ENCODE peak calls at places on chromosomes 7 and 10, in seven cellular contexts. D is HCT116, A is adrenal gland, S is IMR-90, W is body of pancreas, R is esophagus squamous epithelium, T is heart left ventricle. P is an unnamed sample.

GRCh38 chr7:47225387-47226170 is 356.3 kb downstream of the TNS3 start:
- DNase-seq in W (no peak), T (no peak), D (no peak), A (no peak), R (no peak), S (no peak), P (no peak)

GRCh38 chr7:74343281-74344127 is 54.3 kb downstream of the CLIP2 start:
- DNase-seq in A (peak; percentile 47), D (peak; percentile 38), S (peak; percentile 85), T (no peak), W (no peak), R (no peak), P (no peak)

GRCh38 chr7:51366930-51367613 is 50.5 kb upstream of the COBL start:
- DNase-seq in A (peak; percentile 20), D (no peak), T (peak; percentile 26), W (peak; percentile 55), R (no peak), S (peak; percentile 26), P (peak; percentile 49)

GRCh38 chr7:102291056-102291915 is 4.6 kb downstream of the SH2B2 start:
- DNase-seq in A (no peak), W (no peak), T (no peak), S (no peak), D (no peak), R (no peak), P (no peak)

GRCh38 chr7:128347573-128348147 is 4.0 kb upstream of the RBM28 start:
- DNase-seq in S (peak; percentile 45), D (peak; percentile 18), R (no peak), W (peak; percentile 34), A (peak; percentile 51), T (no peak), P (peak; percentile 34)

GRCh38 chr7:37109016-37109415 is 339.6 kb downstream of the ELMO1 start:
- DNase-seq in D (no peak), T (no peak), R (no peak), W (no peak), S (no peak), A (no peak), P (no peak)

GRCh38 chr7:81775560-81775959 is 5.7 kb upstream of the HGF start:
- DNase-seq in W (no peak), T (no peak), R (no peak), S (no peak), D (no peak), A (no peak), P (no peak)

GRCh38 chr7:135923700-135924261 is 53.4 kb downstream of the MTPN start:
- DNase-seq in R (no peak), A (no peak), S (peak; percentile 96), T (no peak), D (peak; percentile 81), W (no peak), P (no peak)

GRCh38 chr10:24432478-24433416 is 223.8 kb downstream of the KIAA1217 start:
- DNase-seq in R (no peak), W (no peak), S (peak; percentile 24), A (no peak), D (no peak), T (no peak), P (no peak)

GRCh38 chr10:44830022-44830421 is 81.1 kb upstream of the TMEM72 start:
- DNase-seq in A (no peak), R (no peak), T (no peak), S (peak; percentile 74), D (no peak), W (no peak), P (no peak)

GRCh38 chr7:134886353-134887057 is 99.8 kb upstream of the AGBL3 start:
- DNase-seq in T (peak; percentile 66), R (no peak), A (no peak), D (no peak), W (no peak), S (peak; percentile 80), P (no peak)

GRCh38 chr10:131073469-131074060 is 238.0 kb downstream of the TCERG1L start:
- DNase-seq in W (no peak), D (no peak), R (no peak), A (no peak), S (no peak), T (no peak), P (no peak)

GRCh38 chr7:18013936-18014335 is 13.7 kb downstream of the PRPS1L1 start:
- DNase-seq in D (no peak), W (no peak), T (no peak), A (no peak), S (peak; percentile 75), R (no peak), P (no peak)

GRCh38 chr7:127437772-127438330 is 45.3 kb upstream of the ZNF800 start:
- DNase-seq in A (no peak), R (no peak), T (no peak), D (no peak), W (no peak), S (peak; percentile 78), P (no peak)

GRCh38 chr10:34607894-34608293 is 207.2 kb downstream of the PARD3 start:
- DNase-seq in T (no peak), D (no peak), A (no peak), W (no peak), R (no peak), S (peak; percentile 20), P (no peak)

GRCh38 chr10:32111585-32111984 is 55.4 kb upstream of the KIF5B start:
- DNase-seq in A (no peak), D (no peak), W (no peak), T (no peak), S (no peak), R (no peak), P (no peak)

GRCh38 chr10:116627386-116627933 is 6.7 kb downstream of the PNLIPRP2 start:
- DNase-seq in D (peak; percentile 29), W (peak; percentile 71), R (no peak), A (peak; percentile 39), S (no peak), T (no peak), P (no peak)

GRCh38 chr10:26821699-26822542 is 38.8 kb downstream of the ABI1 start:
- DNase-seq in A (no peak), S (no peak), R (no peak), D (no peak), T (no peak), W (no peak), P (no peak)

GRCh38 chr7:36784991-36785940 is 61.0 kb upstream of the AOAH start:
- DNase-seq in W (peak; percentile 20), D (no peak), R (no peak), T (peak; percentile 50), S (no peak), A (peak; percentile 29), P (no peak)

GRCh38 chr7:137741443-137741842 is 105.3 kb downstream of the DGKI start:
- DNase-seq in T (no peak), R (no peak), S (no peak), W (no peak), A (no peak), D (no peak), P (no peak)

GRCh38 chr10:70492786-70493659 is 14.5 kb downstream of the PALD1 start:
- DNase-seq in W (no peak), R (no peak), D (no peak), A (no peak), S (peak; percentile 30), T (no peak), P (no peak)

GRCh38 chr10:80509403-80510161 is 28.1 kb upstream of the SH2D4B start:
- DNase-seq in T (peak; percentile 73), W (no peak), R (no peak), S (peak; percentile 81), D (no peak), A (no peak), P (no peak)
- TF ChIP-seq POLR2A in T (no peak), W (no peak), R (no peak), S (no peak), D (no peak), A (no peak), P (no peak)

DNA sequence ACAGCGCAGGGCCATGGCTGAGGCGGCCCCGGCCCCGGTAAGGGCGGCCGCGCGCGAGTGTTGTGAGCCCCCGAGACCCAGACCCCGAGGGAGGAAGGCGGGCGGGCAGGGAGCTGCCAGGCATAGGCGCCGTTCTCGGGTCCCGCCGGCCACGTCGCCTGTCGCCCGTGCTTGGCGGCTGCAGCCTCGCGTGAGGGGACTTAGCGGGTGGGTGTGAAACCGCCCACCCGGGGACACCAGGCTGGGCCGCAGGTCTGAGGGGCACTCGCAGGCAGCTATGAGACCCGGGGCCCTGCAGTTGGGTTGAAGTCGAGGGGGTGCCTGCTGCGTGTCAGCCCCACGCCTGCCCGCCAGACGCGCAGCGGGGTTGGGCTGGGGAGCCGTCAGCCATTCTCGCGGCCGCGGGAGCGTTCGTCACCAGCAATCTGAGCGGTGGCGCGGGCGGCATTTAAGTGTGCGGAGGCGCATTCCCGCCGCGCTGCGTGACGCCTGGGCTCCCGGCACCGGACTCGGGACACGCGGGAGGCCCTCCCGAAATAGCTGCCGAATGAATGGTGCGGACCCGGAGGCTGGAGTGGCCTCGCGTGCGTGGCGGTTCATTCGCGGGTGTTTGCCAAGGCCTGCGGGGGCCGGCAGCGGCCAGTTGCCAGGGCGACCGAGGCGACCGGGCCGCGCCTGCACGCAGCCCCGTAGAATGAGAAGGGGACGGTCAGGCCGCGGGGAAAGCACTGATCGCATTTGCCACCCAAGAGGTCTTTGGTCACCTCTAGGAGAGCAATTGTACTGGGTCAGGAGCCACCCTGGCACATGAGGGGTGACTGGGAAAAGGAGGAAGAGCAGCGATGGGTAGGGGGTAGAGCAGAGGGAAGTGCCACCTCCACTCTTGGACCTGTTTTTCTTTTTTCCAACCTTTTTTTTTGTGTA is 739 bp downstream of the ZNF398 start:
- DNase-seq in W (peak; percentile 62), A (peak; percentile 66), S (peak; percentile 51), T (peak; percentile 40), R (no peak), D (no peak), P (peak; percentile 82)
- TF ChIP-seq POLR2A in W (no peak), A (peak; percentile 39), S (peak; percentile 22), T (no peak), R (no peak), D (no peak), P (no peak)

GRCh38 chr10:72260588-72261322 is 13.0 kb upstream of the DDIT4 start:
- DNase-seq in W (peak; percentile 65), T (peak; percentile 85), A (peak; percentile 89), R (no peak), S (peak; percentile 62), D (no peak), P (peak; percentile 91)
- TF ChIP-seq POLR2A in W (no peak), T (no peak), A (no peak), R (peak; percentile 64), S (no peak), D (no peak), P (peak; percentile 65)

GRCh38 chr7:70243443-70243842 is 645.2 kb downstream of the AUTS2 start:
- DNase-seq in D (no peak), A (no peak), W (no peak), S (no peak), T (no peak), R (no peak), P (no peak)

GRCh38 chr7:70239930-70240329 is 641.7 kb downstream of the AUTS2 start:
- DNase-seq in W (no peak), R (no peak), T (no peak), D (no peak), S (no peak), A (no peak), P (no peak)

GRCh38 chr7:70240873-70241272 is 642.6 kb downstream of the AUTS2 start:
- DNase-seq in S (no peak), D (no peak), R (no peak), T (no peak), A (no peak), W (no peak), P (no peak)

GRCh38 chr7:70241776-70242175 is 643.5 kb downstream of the AUTS2 start:
- DNase-seq in D (no peak), T (no peak), S (no peak), R (no peak), W (no peak), A (no peak), P (no peak)

GRCh38 chr7:70238171-70238575 is 639.9 kb downstream of the AUTS2 start:
- DNase-seq in A (no peak), T (no peak), W (no peak), R (no peak), S (no peak), D (no peak), P (no peak)
- TF ChIP-seq POLR2A in A (no peak), T (no peak), W (no peak), R (no peak), S (no peak), D (no peak), P (no peak)